ENCODE peak calls at places on chromosome 18, in five cellular contexts. L is astrocyte of the cerebellum, N is BJ, H is upper lobe of left lung, C is fibroblast of mammary gland. P is an unnamed sample.

GRCh38 chr18:70400473-70400872 is 111.6 kb downstream of the SOCS6 start:
- DNase-seq in L (no peak), N (no peak), H (no peak), C (no peak), P (no peak)

GRCh38 chr18:48545690-48546365 is 7.0 kb downstream of the CTIF start:
- DNase-seq in L (no peak), N (no peak), H (peak), C (peak), P (peak)

GRCh38 chr18:64710105-64710861 is 561.4 kb upstream of the LINC00305 start:
- DNase-seq in L (no peak), N (no peak), H (no peak), C (no peak), P (no peak)

GRCh38 chr18:49168970-49169619 is 218.3 kb upstream of the SMAD7 start:
- DNase-seq in L (no peak), N (no peak), H (peak), C (no peak), P (no peak)

GRCh38 chr18:63102941-63103744 is 216.4 kb downstream of the BCL2 start:
- DNase-seq in L (no peak), N (no peak), H (no peak), C (no peak), P (no peak)

GRCh38 chr18:31205273-31205672 is 42.6 kb upstream of the DSC1 start:
- DNase-seq in L (no peak), N (no peak), H (no peak), C (no peak), P (no peak)

GRCh38 chr18:26487437-26487836 is 60.9 kb downstream of the KCTD1 start:
- DNase-seq in L (no peak), N (no peak), H (no peak), C (peak), P (no peak)

GRCh38 chr18:45355944-45356520 is 259.2 kb upstream of the SLC14A2 start:
- DNase-seq in L (no peak), N (no peak), H (no peak), C (no peak), P (no peak)

GRCh38 chr18:22550861-22551260 is 133.1 kb upstream of the CTAGE1 start:
- DNase-seq in L (no peak), N (no peak), H (no peak), C (no peak), P (no peak)

GRCh38 chr18:22346342-22346967 is 71.3 kb downstream of the CTAGE1 start:
- DNase-seq in L (peak), N (no peak), H (peak), C (peak), P (no peak)

GRCh38 chr18:13376298-13376840 is 157.8 kb downstream of the LDLRAD4 start:
- DNase-seq in L (no peak), N (no peak), H (peak), C (no peak), P (no peak)
- TF ChIP-seq CTCF in L (no peak), N (no peak), H (no peak), C (no peak), P (no peak)

GRCh38 chr18:41378628-41379027 is 576.4 kb upstream of the PIK3C3 start:
- DNase-seq in L (peak), N (no peak), H (no peak), C (peak), P (no peak)
- TF ChIP-seq CTCF in L (peak), N (peak), H (no peak), C (peak), P (no peak)

GRCh38 chr18:24198461-24198860 is 59.6 kb downstream of the CABYR start:
- DNase-seq in L (no peak), N (no peak), H (peak), C (no peak), P (no peak)

GRCh38 chr18:24195296-24196053 is 56.6 kb downstream of the CABYR start:
- DNase-seq in L (no peak), N (no peak), H (no peak), C (no peak), P (no peak)

GRCh38 chr18:24199563-24199962 is 60.7 kb downstream of the CABYR start:
- DNase-seq in L (no peak), N (no peak), H (no peak), C (no peak), P (no peak)

GRCh38 chr18:24196764-24197163 is 57.9 kb downstream of the CABYR start:
- DNase-seq in L (no peak), N (no peak), H (no peak), C (no peak), P (no peak)

GRCh38 chr18:24197412-24197811 is 58.5 kb downstream of the CABYR start:
- DNase-seq in L (no peak), N (no peak), H (no peak), C (no peak), P (no peak)
- TF ChIP-seq CTCF in L (no peak), N (no peak), H (no peak), C (no peak), P (no peak)

GRCh38 chr18:79528846-79529245 is 133.1 kb downstream of the NFATC1 start:
- DNase-seq in L (peak), N (peak), H (no peak), C (peak), P (peak)
- TF ChIP-seq CTCF in L (peak), N (peak), H (peak), C (peak), P (peak)

GRCh38 chr18:77068890-77069312 is 63.7 kb downstream of the MBP start:
- DNase-seq in L (no peak), N (no peak), H (no peak), C (no peak), P (no peak)

GRCh38 chr18:77066689-77067088 is 65.9 kb downstream of the MBP start:
- DNase-seq in L (no peak), N (no peak), H (no peak), C (no peak), P (no peak)

GRCh38 chr18:77066101-77066500 is 66.5 kb downstream of the MBP start:
- DNase-seq in L (no peak), N (no peak), H (no peak), C (no peak), P (no peak)

GRCh38 chr18:77068321-77068841 is 64.2 kb downstream of the MBP start:
- DNase-seq in L (no peak), N (no peak), H (no peak), C (peak), P (no peak)

GRCh38 chr18:77067315-77068061 is 65.1 kb downstream of the MBP start:
- DNase-seq in L (peak), N (peak), H (peak), C (peak), P (peak)
- TF ChIP-seq CTCF in L (peak), N (peak), H (no peak), C (no peak), P (no peak)

GRCh38 chr18:76522551-76522950 is 27.5 kb upstream of the ZNF516 start:
- DNase-seq in L (no peak), N (no peak), H (no peak), C (no peak), P (no peak)
- TF ChIP-seq CTCF in L (no peak), N (no peak), H (no peak), C (no peak), P (no peak)

DNA sequence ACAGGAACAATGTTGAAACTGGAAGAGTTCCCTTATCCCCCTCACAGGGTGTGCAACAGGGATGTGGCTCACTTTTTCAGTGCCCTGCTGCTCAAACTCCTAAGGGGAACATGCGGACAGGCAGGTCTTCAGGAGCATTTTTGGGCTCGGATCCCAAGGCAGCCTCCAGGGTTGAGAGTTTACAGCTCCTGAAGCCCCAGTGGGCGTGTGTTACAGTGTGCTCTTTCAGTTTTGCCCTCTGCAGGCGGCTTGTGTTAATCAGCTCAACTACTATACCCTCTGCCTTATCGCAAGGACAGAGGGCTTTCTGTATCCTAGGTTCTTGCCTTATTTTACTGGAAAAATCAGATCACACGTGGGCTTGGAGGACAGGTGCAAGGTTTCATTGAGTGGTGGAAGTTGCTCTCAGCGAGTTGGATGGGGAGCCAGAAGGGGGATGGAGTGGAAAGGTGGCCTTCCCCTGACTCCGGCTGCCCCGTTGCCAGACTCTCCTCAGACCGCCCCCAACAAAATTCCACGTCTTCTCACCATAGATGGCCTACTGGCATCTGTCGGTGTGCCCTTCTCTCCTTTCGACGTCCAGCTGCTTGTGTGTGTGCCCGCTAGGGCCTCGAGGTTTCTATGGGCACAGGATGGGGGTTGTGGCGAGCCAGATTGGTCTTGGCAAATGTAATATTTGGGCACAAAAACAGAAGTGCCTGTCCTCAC is 541.9 kb downstream of the TMX3 start:
- DNase-seq in L (no peak), N (no peak), H (no peak), C (no peak), P (no peak)
- TF ChIP-seq CTCF in L (no peak), N (no peak), H (no peak), C (no peak), P (no peak)

DNA sequence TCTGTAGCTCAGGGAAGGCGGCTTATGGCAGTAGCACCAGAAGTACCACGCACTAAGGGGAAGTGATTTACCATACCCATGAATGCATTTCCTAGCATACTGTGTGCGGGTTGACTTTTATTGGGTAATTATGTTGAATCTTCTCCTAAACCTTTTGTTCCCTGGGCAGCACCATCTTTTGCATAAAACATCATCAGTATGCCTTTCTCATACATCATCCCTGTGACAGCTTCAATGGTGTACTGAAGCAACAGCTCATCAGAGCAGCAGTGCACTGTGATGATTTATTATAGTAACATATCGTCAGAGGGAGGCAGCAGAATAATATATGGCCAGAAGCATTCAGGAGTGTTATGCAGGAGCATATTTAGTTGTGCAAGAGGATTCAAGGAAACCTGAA is 204.9 kb downstream of the CDH7 start:
- DNase-seq in L (no peak), N (no peak), H (no peak), C (no peak), P (no peak)
- TF ChIP-seq CTCF in L (no peak), N (no peak), H (no peak), C (no peak), P (no peak)